ENCODE peak calls at places on chromosomes 11 and 22, in nine cellular contexts. F is cardiac fibroblast, R is lung, A is mammary epithelial cell, B is transverse colon, H is astrocyte of the spinal cord, Y is fibroblast of lung, L is HFF-Myc, I is stomach. V is an unnamed sample.

GRCh38 chr11:134045799-134046635 is 22.9 kb upstream of the JAM3 start:
- DNase-seq in A (no peak), H (no peak), R (no peak), L (no peak), F (no peak), B (no peak), Y (peak; percentile 16), I (no peak), V (no peak)

GRCh38 chr11:15905334-15905733 is 451.0 kb downstream of the SOX6 start:
- DNase-seq in R (no peak), H (no peak), B (no peak), L (no peak), A (no peak), Y (no peak), I (peak; percentile 76), F (no peak), V (no peak)

GRCh38 chr11:68575025-68575665 is 109.2 kb upstream of the GAL start:
- DNase-seq in I (no peak), H (no peak), R (no peak), B (no peak), A (no peak), F (no peak), Y (no peak), L (no peak), V (no peak)

GRCh38 chr22:19350947-19351346 is 59.4 kb upstream of the CLTCL1 start:
- DNase-seq in I (no peak), B (no peak), Y (no peak), A (no peak), R (no peak), H (no peak), F (no peak), L (no peak), V (no peak)

GRCh38 chr11:27040302-27041115 is at the start of gene BBOX1:
- DNase-seq in L (no peak), B (no peak), R (no peak), F (no peak), Y (peak; percentile 11), H (no peak), I (no peak), A (peak; percentile 96), V (no peak)

GRCh38 chr22:29121124-29121523 is 48.3 kb downstream of the KREMEN1 start:
- DNase-seq in B (no peak), R (no peak), I (no peak), H (no peak), Y (no peak), L (no peak), A (no peak), F (peak; percentile 53), V (peak; percentile 26)

GRCh38 chr11:57414612-57415212 is 12.2 kb downstream of the SLC43A3 start:
- DNase-seq in A (no peak), I (no peak), R (no peak), F (no peak), L (no peak), H (no peak), B (no peak), Y (no peak), V (no peak)

GRCh38 chr11:10488121-10488580 is 33.1 kb downstream of the AMPD3 start:
- DNase-seq in A (peak; percentile 84), I (peak; percentile 45), B (peak; percentile 50), Y (peak; percentile 9), L (no peak), R (no peak), H (no peak), F (peak; percentile 8), V (peak; percentile 10)

GRCh38 chr11:61683961-61684869 is 4.0 kb downstream of the DAGLA start:
- DNase-seq in I (no peak), L (no peak), Y (peak; percentile 76), B (no peak), R (no peak), F (no peak), A (no peak), H (peak; percentile 77), V (peak; percentile 56)

GRCh38 chr11:119907122-119907933 is 178.3 kb upstream of the NECTIN1 start:
- DNase-seq in B (peak; percentile 82), H (no peak), L (no peak), A (no peak), Y (no peak), R (peak; percentile 66), I (peak; percentile 90), F (no peak), V (no peak)

GRCh38 chr22:47034905-47035419 is 272.5 kb downstream of the TBC1D22A start:
- DNase-seq in Y (no peak), A (no peak), I (no peak), F (no peak), H (no peak), B (no peak), L (no peak), R (no peak), V (no peak)

GRCh38 chr11:78782725-78783124 is 208.1 kb upstream of the NARS2 start:
- DNase-seq in I (no peak), H (no peak), Y (no peak), A (no peak), R (no peak), F (no peak), B (no peak), L (no peak), V (no peak)

GRCh38 chr11:3939651-3940190 is 84.3 kb downstream of the STIM1 start:
- DNase-seq in L (no peak), A (peak; percentile 12), Y (peak; percentile 85), R (no peak), B (no peak), H (peak; percentile 77), F (peak; percentile 44), I (no peak), V (peak; percentile 86)

GRCh38 chr11:1302041-1302460 is 7.4 kb downstream of the TOLLIP start:
- DNase-seq in L (no peak), B (no peak), F (no peak), R (peak; percentile 23), A (no peak), I (peak; percentile 21), Y (no peak), H (no peak), V (no peak)

GRCh38 chr11:117094776-117095175 is 3.5 kb downstream of the SIK3 start:
- DNase-seq in R (no peak), L (no peak), H (peak; percentile 70), Y (peak; percentile 81), F (peak; percentile 58), B (no peak), A (peak; percentile 43), I (no peak), V (peak; percentile 44)

GRCh38 chr11:113974741-113975470 is at the start of gene HTR3A:
- DNase-seq in R (peak; percentile 82), B (peak; percentile 53), A (no peak), L (no peak), F (no peak), Y (no peak), I (peak; percentile 92), H (no peak), V (peak; percentile 8)
- TF ChIP-seq CTCF in R (no peak), B (no peak), A (no peak), L (no peak), F (no peak), Y (no peak), I (peak; percentile 11), H (no peak), V (no peak)

GRCh38 chr22:45644714-45645113 is 26.9 kb upstream of the ATXN10 start:
- DNase-seq in H (no peak), R (no peak), L (no peak), B (no peak), A (no peak), I (no peak), F (no peak), Y (no peak), V (no peak)

GRCh38 chr22:45647532-45648225 is 24.0 kb upstream of the ATXN10 start:
- DNase-seq in B (no peak), L (no peak), H (no peak), A (no peak), R (no peak), I (no peak), Y (no peak), F (no peak), V (no peak)

GRCh38 chr22:45645150-45645525 is 26.5 kb upstream of the ATXN10 start:
- DNase-seq in I (no peak), Y (no peak), A (no peak), L (no peak), F (no peak), R (no peak), B (no peak), H (no peak), V (no peak)

GRCh38 chr22:45648320-45649070 is 23.1 kb upstream of the ATXN10 start:
- DNase-seq in Y (no peak), A (no peak), I (no peak), R (no peak), L (no peak), F (no peak), H (no peak), B (no peak), V (no peak)

GRCh38 chr22:45645526-45646414 is 25.9 kb upstream of the ATXN10 start:
- DNase-seq in B (peak; percentile 81), I (peak; percentile 82), L (peak; percentile 14), H (peak; percentile 41), R (peak; percentile 76), Y (no peak), A (peak; percentile 46), F (peak; percentile 61), V (peak; percentile 27)
- H3K4me3 ChIP-seq in B (no peak overlapping the region), I (no peak overlapping the region), L (peak overlapping the region; percentile 18), H (no peak overlapping the region), R (no peak overlapping the region), Y (no peak overlapping the region), A (no peak overlapping the region), F (peak overlapping the region; percentile 13), V (no peak overlapping the region)

DNA sequence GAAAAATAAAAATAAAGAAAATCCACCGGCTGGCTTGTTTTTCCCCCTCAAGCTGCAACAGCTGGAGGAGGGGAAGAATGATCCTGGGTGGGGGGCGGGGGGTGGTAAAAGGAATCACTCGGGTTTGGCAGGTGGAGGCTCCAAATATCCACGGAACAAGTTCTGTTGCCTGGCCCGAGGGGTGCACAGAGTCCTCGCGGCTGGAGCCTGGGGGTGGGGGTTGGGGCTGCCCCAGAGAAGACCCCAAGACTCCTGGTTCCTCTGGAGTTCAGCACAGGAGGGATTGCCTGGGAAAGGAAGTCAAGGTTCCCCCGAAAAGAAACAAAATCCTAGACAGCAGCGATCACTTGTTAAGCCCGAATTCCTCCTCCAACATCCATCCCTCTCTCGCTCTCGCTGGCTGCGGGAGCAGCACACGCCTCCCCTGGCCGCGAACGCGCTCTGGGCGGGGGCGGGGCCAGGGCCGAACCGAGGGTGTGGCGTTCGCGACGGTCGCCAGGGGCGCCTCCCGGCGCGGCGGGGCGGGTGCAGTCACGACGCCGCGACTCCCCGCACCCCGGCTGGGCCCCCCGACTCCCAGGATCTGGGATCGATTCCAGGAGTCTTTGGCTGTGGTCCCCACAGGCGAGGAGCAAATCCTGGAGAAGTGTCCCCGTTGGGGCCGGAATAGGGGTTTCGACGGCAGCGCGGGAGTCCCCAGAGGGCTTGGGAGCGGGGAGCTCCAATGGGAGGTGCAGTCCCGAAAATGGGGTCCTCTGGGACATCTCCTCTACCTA is at the start of gene KCNA4:
- DNase-seq in H (no peak), I (no peak), B (no peak), F (no peak), A (no peak), Y (peak; percentile 1), L (no peak), R (no peak), V (no peak)
- TF ChIP-seq CTCF in H (no peak), I (no peak), B (no peak), F (no peak), A (no peak), Y (no peak), L (no peak), R (no peak), V (no peak)

GRCh38 chr11:49202287-49202976 is 6.0 kb downstream of the FOLH1 start:
- DNase-seq in H (no peak), B (no peak), A (no peak), R (no peak), Y (no peak), F (no peak), I (no peak), L (no peak), V (no peak)

GRCh38 chr11:49208006-49208721 is at the start of gene FOLH1:
- DNase-seq in L (no peak), F (peak; percentile 7), H (no peak), I (no peak), Y (no peak), R (peak; percentile 34), B (no peak), A (no peak), V (peak; percentile 15)
- H3K4me3 ChIP-seq in L (no peak within 1 kb of the TSS), F (peak within 1 kb of the TSS; percentile 13), H (no peak within 1 kb of the TSS), I (peak within 1 kb of the TSS; percentile 38), Y (peak within 1 kb of the TSS; percentile 39), R (peak within 1 kb of the TSS; percentile 40), B (no peak within 1 kb of the TSS), A (no peak within 1 kb of the TSS), V (peak within 1 kb of the TSS; percentile 13)